ENCODE peak calls at places on chromosomes 13 and 19, in seven cellular contexts. D is effector memory CD4-positive, alpha-beta T cell; T is caudate nucleus; Q is spleen; N is DND-41; I is WERI-Rb-1; R is fibroblast of lung. E is an unnamed sample.

GRCh38 chr13:84491952-84492351 is 609.7 kb upstream of the SLITRK1 start:
- DNase-seq in D (no peak), T (no peak), Q (no peak), N (no peak), I (no peak), R (no peak), E (no peak)

GRCh38 chr19:43470288-43470687 is 4.9 kb upstream of the LYPD3 start:
- DNase-seq in D (peak), T (no peak), Q (no peak), N (no peak), I (no peak), R (peak), E (no peak)

GRCh38 chr19:35246466-35247096 is 2.2 kb upstream of the LSR start:
- DNase-seq in D (no peak), T (no peak), Q (no peak), N (no peak), I (no peak), R (no peak), E (no peak)

GRCh38 chr13:28527629-28528028 is 32.7 kb upstream of the FLT1 start:
- DNase-seq in D (no peak), T (no peak), Q (peak), N (no peak), I (no peak), R (no peak), E (no peak)

GRCh38 chr13:99435116-99435515 is 66.2 kb upstream of the TM9SF2 start:
- DNase-seq in D (no peak), T (no peak), Q (no peak), N (no peak), I (peak), R (no peak), E (no peak)

GRCh38 chr19:32415246-32415645 is 9.7 kb downstream of the DPY19L3 start:
- DNase-seq in D (no peak), T (no peak), Q (no peak), N (no peak), I (no peak), R (no peak), E (no peak)

GRCh38 chr13:31947105-31947504 is 84.5 kb upstream of the FRY start:
- DNase-seq in D (no peak), T (no peak), Q (no peak), N (no peak), I (no peak), R (no peak), E (no peak)

GRCh38 chr13:40764587-40765403 is 6.2 kb downstream of the MRPS31 start:
- DNase-seq in D (no peak), T (no peak), Q (no peak), N (peak), I (no peak), R (peak), E (no peak)

GRCh38 chr19:32580353-32580900 is 563 bp upstream of the PDCD5 start:
- DNase-seq in D (no peak), T (no peak), Q (no peak), N (no peak), I (peak), R (no peak), E (no peak)

DNA sequence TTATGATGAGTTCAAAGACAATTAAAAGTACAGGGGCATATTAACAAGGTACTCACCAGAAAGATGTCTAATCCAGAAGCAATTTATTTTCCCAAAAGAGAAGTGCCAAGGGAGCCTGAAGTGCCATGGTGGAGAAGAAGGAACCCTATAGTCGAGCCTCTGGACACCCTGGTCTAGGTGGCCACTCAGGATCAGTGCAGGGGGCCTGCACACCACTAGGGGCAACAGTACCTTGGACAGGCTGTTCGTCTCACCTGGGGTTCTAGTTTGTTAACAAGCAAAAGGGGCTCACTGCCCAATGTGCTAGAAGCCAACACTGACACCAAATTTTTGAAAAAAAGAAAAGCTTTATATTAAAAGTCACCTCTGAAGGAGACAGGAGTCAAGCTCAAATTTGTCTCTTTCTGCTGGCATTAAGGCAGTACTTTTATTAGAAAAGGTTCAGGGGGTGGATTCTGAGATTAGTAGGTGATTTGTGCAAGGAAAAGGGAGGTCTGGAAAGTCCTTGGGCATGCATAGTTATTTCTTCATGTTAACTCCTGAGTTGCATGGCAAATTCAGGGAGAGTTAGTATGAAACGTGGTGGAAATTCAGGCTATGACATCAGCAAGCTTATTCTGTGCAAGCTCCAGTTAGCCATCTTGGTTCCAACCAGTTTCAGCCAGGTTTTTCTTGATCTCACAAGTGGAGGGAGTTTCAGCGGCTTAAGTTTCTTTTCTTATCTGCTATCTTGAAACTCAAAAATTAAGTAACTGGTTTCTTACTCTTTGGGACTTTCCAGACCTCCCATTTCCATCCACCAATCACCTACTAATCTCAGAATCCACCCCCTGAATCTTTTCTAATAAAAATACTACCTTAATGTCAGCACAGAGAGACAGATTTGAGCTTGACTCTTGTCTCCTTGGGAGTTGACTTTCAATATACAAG is 884 bp upstream of the CBY2 start:
- DNase-seq in D (no peak), T (no peak), Q (no peak), N (no peak), I (peak), R (no peak), E (no peak)
- H3K27ac ChIP-seq in D (no peak), T (no peak), Q (no peak), N (no peak), I (no peak), R (no peak), E (no peak)

GRCh38 chr13:51207881-51208280 is 14.3 kb upstream of the FAM124A start:
- DNase-seq in D (no peak), T (no peak), Q (no peak), N (no peak), I (no peak), R (no peak), E (no peak)

GRCh38 chr13:51202477-51203046 is 19.6 kb upstream of the FAM124A start:
- DNase-seq in D (no peak), T (no peak), Q (no peak), N (no peak), I (no peak), R (no peak), E (no peak)

DNA sequence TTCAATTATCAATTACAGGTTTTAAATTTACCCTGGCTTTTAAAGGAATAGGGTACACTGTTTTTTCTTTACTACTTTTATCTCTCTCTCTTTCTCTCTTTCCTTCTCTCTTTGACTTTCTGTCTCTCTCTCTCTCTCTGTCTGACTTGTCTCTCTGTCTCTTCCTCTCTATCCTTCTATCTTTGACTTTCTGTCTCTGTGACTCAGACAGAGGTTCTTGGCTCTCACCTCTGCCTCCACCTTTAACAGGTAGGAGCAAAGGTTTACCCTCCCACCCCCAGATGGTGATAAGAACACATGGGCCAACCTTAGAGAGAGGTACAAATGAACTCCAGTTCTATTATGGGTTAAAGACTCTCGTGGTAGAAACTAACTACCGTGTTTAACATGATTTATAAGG is 20.3 kb upstream of the FAM124A start:
- DNase-seq in D (no peak), T (no peak), Q (no peak), N (no peak), I (no peak), R (no peak), E (no peak)
- H3K27ac ChIP-seq in D (no peak), T (no peak), Q (no peak), N (no peak), I (no peak), R (no peak), E (no peak)

DNA sequence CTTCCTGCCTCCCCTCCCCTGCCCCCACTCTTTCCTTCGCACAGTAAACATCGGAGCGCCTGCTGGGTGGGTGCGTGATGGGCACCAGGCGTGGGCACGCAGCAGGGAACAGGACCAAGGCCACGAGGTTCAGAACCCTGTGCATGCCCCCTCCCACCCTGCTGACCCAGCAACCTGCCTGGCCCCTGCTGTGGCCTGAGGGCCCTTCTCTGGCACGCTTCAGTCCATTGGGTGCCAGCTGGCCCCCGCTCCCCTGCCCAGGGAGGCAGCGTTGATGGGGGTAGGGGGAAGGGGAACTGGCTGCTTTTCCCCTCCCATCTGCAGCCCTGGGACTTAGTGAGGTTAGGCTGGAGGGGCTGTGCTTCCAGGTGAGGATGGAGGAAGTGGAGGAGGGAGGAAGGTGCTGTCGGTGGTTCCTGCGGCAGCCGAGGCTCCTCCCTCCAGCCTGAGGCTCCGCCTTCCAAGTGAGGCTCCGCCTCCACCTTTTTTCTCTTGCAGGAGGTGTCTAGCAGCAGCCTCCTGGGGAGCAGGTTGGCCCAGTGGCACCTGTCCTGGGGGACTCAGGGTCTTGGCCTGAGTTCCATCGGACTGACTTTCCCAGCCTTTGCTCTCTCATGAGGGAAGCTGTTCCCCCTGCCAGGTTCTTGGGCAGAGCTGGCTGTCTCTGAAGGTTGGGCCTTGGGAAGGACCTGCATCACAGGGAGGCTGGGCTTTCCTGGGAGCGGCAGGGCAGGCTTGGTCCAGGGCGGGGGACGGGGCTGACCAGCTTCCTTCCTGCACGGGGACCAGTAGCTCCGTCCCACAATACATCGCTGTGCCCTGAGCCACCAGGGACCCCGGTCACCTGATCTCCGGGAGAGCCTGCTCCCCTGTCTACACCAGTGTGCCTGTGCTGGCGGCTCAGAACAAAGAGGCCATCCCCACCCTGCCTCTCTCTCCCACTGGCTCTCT is 7.3 kb downstream of the PIAS4 start:
- DNase-seq in D (peak), T (no peak), Q (no peak), N (peak), I (no peak), R (no peak), E (no peak)
- H3K27ac ChIP-seq in D (no peak), T (peak), Q (peak), N (no peak), I (no peak), R (no peak), E (peak)

DNA sequence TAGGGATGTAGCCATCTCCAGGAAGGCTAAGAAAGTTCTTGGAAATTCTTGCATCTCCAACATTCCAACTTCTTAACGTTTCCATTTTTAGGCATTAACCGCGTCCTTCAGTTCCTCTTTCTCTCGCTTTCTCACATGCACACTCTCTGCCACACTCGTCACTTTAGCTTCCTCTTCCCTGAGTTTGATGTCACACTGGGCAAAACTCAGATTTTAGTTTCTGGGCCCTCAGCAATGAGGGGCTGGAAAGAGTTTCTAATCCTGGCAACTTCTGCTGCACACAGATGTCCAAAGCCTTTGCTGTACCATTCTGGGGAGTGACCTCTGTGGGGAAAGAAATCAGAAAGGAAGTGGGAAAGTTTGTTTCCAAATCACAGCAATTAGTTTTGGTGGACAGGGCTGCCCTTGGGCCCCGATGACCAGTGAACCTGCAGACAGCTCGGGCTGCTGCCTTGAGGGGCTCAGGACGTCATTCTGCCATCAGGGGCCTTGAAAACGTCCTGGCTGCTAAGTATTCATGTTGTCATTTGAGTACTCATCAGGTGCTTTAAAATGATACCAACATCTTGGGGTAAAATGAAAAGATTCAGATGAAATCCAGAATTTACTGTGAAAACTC is 89.3 kb downstream of the KL start:
- DNase-seq in D (no peak), T (no peak), Q (no peak), N (no peak), I (no peak), R (no peak), E (no peak)
- H3K27ac ChIP-seq in D (no peak), T (no peak), Q (no peak), N (no peak), I (no peak), R (no peak), E (no peak)

GRCh38 chr19:8477889-8478288 is 24.6 kb downstream of the PRAM1 start:
- DNase-seq in D (no peak), T (no peak), Q (no peak), N (no peak), I (no peak), R (no peak), E (no peak)
- H3K27ac ChIP-seq in D (no peak), T (no peak), Q (no peak), N (no peak), I (no peak), R (no peak), E (no peak)

GRCh38 chr19:1567848-1568227 is 287 bp downstream of the MEX3D start:
- DNase-seq in D (no peak), T (no peak), Q (no peak), N (no peak), I (no peak), R (no peak), E (no peak)

GRCh38 chr19:1568320-1569019 is at the start of gene MEX3D:
- DNase-seq in D (peak), T (peak), Q (peak), N (peak), I (peak), R (peak), E (peak)

GRCh38 chr19:1567116-1567847 is 843 bp downstream of the MEX3D start:
- DNase-seq in D (no peak), T (no peak), Q (no peak), N (no peak), I (no peak), R (no peak), E (peak)

GRCh38 chr19:1563251-1563650 is 4.9 kb downstream of the MEX3D start:
- DNase-seq in D (no peak), T (no peak), Q (no peak), N (no peak), I (no peak), R (no peak), E (no peak)

GRCh38 chr19:1566392-1567115 is 1.6 kb downstream of the MEX3D start:
- DNase-seq in D (no peak), T (peak), Q (no peak), N (no peak), I (peak), R (peak), E (peak)
- H3K27ac ChIP-seq in D (no peak), T (peak), Q (no peak), N (no peak), I (peak), R (peak), E (peak)

GRCh38 chr13:43304449-43304848 is 281.1 kb downstream of the DNAJC15 start:
- DNase-seq in D (no peak), T (no peak), Q (no peak), N (no peak), I (no peak), R (no peak), E (no peak)

GRCh38 chr13:43301341-43301969 is 278.1 kb downstream of the DNAJC15 start:
- DNase-seq in D (no peak), T (no peak), Q (no peak), N (no peak), I (no peak), R (peak), E (no peak)

GRCh38 chr13:43304945-43305344 is 281.6 kb downstream of the DNAJC15 start:
- DNase-seq in D (no peak), T (no peak), Q (no peak), N (no peak), I (no peak), R (no peak), E (no peak)

GRCh38 chr13:43305416-43305815 is 282.0 kb downstream of the DNAJC15 start:
- DNase-seq in D (no peak), T (no peak), Q (no peak), N (no peak), I (no peak), R (peak), E (no peak)

DNA sequence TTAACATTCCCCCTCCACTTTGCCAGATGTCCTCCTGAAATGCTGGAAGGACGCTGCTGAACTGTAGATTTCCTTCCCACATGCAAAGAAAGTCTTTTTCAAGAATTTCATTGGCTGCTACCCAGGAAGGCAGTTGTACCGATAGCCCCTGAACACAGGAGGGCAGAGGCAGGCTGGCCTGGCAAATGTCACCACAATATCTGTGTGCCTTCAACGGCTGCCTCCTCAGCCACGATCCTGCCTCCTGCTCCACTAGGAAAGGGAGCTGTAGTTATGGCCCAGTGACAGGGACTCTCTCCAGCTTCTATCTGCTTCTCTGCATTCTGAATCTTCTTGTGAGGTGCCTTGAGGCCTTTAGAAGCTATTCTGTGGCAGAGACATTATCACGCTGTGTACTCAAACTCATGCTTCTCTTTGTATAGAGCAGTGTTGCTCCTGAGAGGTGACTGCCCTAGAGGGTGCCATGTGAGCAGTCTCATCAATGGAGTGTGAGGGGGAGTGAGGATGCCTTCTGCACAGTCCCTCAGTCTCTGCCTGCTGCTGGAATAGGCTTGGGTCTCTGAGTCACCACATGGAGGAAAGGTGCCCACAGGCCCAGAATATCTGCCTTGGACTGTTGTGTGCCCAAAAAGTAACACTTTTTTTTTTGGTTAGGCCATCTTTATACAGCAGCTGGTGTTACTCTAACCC is 279.8 kb downstream of the DNAJC15 start:
- DNase-seq in D (no peak), T (peak), Q (no peak), N (peak), I (peak), R (peak), E (peak)
- H3K27ac ChIP-seq in D (no peak), T (no peak), Q (no peak), N (no peak), I (no peak), R (no peak), E (peak)

DNA sequence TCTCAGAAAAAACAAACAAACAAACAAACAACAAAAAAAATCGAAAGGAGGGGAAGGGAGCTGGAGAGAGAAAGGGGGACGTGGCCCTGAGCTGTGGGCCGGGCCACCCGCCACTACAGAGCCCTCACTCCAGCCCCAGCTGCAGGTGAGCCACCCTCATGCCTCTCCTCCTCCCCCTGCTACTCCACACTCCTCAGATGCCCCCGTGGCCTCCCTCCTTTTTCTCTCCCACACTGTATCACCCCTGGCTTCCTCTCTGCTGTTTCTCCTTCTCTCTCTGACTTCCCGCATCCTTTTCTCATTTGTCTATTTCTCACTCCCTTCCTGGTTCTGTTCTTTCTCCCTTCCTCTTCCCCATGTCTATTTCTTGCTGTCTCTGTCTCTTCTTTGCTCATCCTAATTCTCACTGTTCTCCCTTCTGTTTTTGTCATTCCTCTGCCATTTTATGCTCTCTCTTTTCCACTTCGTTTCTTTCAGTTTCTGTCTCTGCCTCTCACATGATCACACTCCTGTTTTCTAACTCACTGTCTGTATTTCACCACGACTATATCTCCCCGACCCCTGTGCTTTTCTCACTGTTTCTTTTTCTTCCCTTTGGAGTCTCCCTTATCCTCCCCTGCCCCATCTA is 2.7 kb downstream of the KLK2 start:
- DNase-seq in D (no peak), T (no peak), Q (no peak), N (no peak), I (no peak), R (no peak), E (no peak)
- H3K27ac ChIP-seq in D (no peak), T (no peak), Q (no peak), N (no peak), I (no peak), R (no peak), E (no peak)

GRCh38 chr19:7853760-7854107 is 20.5 kb downstream of the PRR36 start:
- DNase-seq in D (no peak), T (no peak), Q (no peak), N (no peak), I (no peak), R (no peak), E (no peak)
- H3K27ac ChIP-seq in D (no peak), T (peak), Q (no peak), N (no peak), I (no peak), R (no peak), E (peak)

E was measured in substantia nigra.